ENCODE peak calls at places on chromosomes 13 and 19, in four cellular contexts. B is NCI-H2171 treated with DMSO at 0.1 percent for 48 hours, W is NCI-H2029 treated with DMSO at 0.1 percent for 48 hours, U is midbrain. J is an unnamed sample.

GRCh38 chr19:34481861-34482379 is 362 bp downstream of the WTIP start:
- DNase-seq in B (no peak), W (no peak), U (no peak), J (no peak)

GRCh38 chr19:35264281-35265125 is 4.3 kb upstream of the USF2 start:
- DNase-seq in B (peak), W (no peak), U (no peak), J (no peak)

GRCh38 chr13:109655611-109656010 is 130.8 kb downstream of the IRS2 start:
- DNase-seq in B (no peak), W (no peak), U (no peak), J (no peak)

GRCh38 chr13:34654682-34655081 is 287.4 kb upstream of the NBEA start:
- DNase-seq in B (no peak), W (no peak), U (no peak), J (peak)

GRCh38 chr13:94988654-94989053 is 276.3 kb upstream of the SOX21 start:
- DNase-seq in B (no peak), W (peak), U (no peak), J (no peak)

GRCh38 chr13:80341771-80342271 is 895 bp upstream of the SPRY2 start:
- DNase-seq in B (no peak), W (no peak), U (peak), J (peak)

GRCh38 chr13:110161112-110161897 is 145.7 kb downstream of the COL4A1 start:
- DNase-seq in B (no peak), W (no peak), U (no peak), J (peak)

GRCh38 chr13:48542581-48543341 is 9.9 kb upstream of the RCBTB2 start:
- DNase-seq in B (peak), W (peak), U (peak), J (peak)

GRCh38 chr19:35041548-35042055 is at the start of gene HPN:
- DNase-seq in B (no peak), W (peak), U (no peak), J (no peak)

GRCh38 chr19:35455616-35456201 is 7.7 kb downstream of the FFAR2 start:
- DNase-seq in B (no peak), W (no peak), U (no peak), J (no peak)